ENCODE peak calls at places on chromosome 7, in seven cellular contexts. Y is stomach, K is breast epithelium, N is SK-N-SH, X is upper lobe of left lung, Q is spleen, O is HCT116. I is an unnamed sample.

GRCh38 chr7:134447383-134447782 is 11.5 kb downstream of the AKR1B1 start:
- DNase-seq in Y (no peak), K (no peak), N (no peak), X (no peak), Q (no peak), O (no peak), I (no peak)

GRCh38 chr7:95596183-95597135 is at the start of gene PDK4:
- DNase-seq in Y (peak), K (peak), N (peak), X (peak), Q (peak), O (peak), I (peak)

GRCh38 chr7:47536705-47537611 is 45.0 kb downstream of the TNS3 start:
- DNase-seq in Y (peak), K (peak), N (peak), X (peak), Q (peak), O (no peak), I (peak)

GRCh38 chr7:93249749-93250148 is 17.6 kb downstream of the VPS50 start:
- DNase-seq in Y (no peak), K (no peak), N (no peak), X (no peak), Q (no peak), O (no peak), I (no peak)

GRCh38 chr7:48643420-48644013 is 280.8 kb upstream of the CDC14C start:
- DNase-seq in Y (no peak), K (no peak), N (no peak), X (no peak), Q (no peak), O (no peak), I (no peak)

GRCh38 chr7:13416071-13416470 is 573.4 kb downstream of the ETV1 start:
- DNase-seq in Y (no peak), K (no peak), N (no peak), X (no peak), Q (no peak), O (no peak), I (no peak)

GRCh38 chr7:17545348-17545747 is 246.9 kb downstream of the AHR start:
- DNase-seq in Y (no peak), K (no peak), N (no peak), X (no peak), Q (no peak), O (no peak), I (no peak)

GRCh38 chr7:96786998-96787395 is 77.4 kb upstream of the SEM1 start:
- DNase-seq in Y (no peak), K (no peak), N (no peak), X (no peak), Q (no peak), O (no peak), I (no peak)

GRCh38 chr7:2517004-2517403 is 2.6 kb upstream of the LFNG start:
- DNase-seq in Y (no peak), K (peak), N (no peak), X (no peak), Q (no peak), O (no peak), I (no peak)

GRCh38 chr7:112031689-112032088 is 174.5 kb downstream of the DOCK4 start:
- DNase-seq in Y (no peak), K (no peak), N (no peak), X (no peak), Q (no peak), O (no peak), I (no peak)

GRCh38 chr7:37289347-37289746 is 159.3 kb downstream of the ELMO1 start:
- DNase-seq in Y (no peak), K (no peak), N (peak), X (no peak), Q (no peak), O (no peak), I (no peak)

GRCh38 chr7:94245500-94245899 is 149.2 kb upstream of the COL1A2 start:
- DNase-seq in Y (no peak), K (no peak), N (no peak), X (no peak), Q (no peak), O (no peak), I (no peak)

GRCh38 chr7:36015733-36016132 is 137.3 kb upstream of the EEPD1 start:
- DNase-seq in Y (no peak), K (no peak), N (no peak), X (no peak), Q (no peak), O (no peak), I (no peak)

GRCh38 chr7:76047305-76047810 is 442 bp downstream of the STYXL1 start:
- DNase-seq in Y (no peak), K (no peak), N (no peak), X (no peak), Q (no peak), O (no peak), I (no peak)

GRCh38 chr7:70582921-70583895 is 548.7 kb upstream of the GALNT17 start:
- DNase-seq in Y (no peak), K (no peak), N (peak), X (peak), Q (no peak), O (no peak), I (no peak)

GRCh38 chr7:157615101-157615817 is 278.5 kb downstream of the DNAJB6 start:
- DNase-seq in Y (no peak), K (peak), N (no peak), X (no peak), Q (no peak), O (no peak), I (no peak)

GRCh38 chr7:4235596-4235995 is 446.5 kb upstream of the FOXK1 start:
- DNase-seq in Y (no peak), K (no peak), N (no peak), X (no peak), Q (no peak), O (no peak), I (no peak)

GRCh38 chr7:73723813-73724212 is 4.3 kb upstream of the STX1A start:
- DNase-seq in Y (no peak), K (no peak), N (no peak), X (no peak), Q (no peak), O (no peak), I (no peak)

GRCh38 chr7:16811555-16811954 is 6.8 kb upstream of the AGR2 start:
- DNase-seq in Y (no peak), K (no peak), N (no peak), X (no peak), Q (no peak), O (no peak), I (no peak)

GRCh38 chr7:101681170-101682007 is 52.3 kb upstream of the MYL10 start:
- DNase-seq in Y (peak), K (peak), N (peak), X (no peak), Q (no peak), O (peak), I (no peak)

GRCh38 chr7:100801833-100802568 is 25.3 kb downstream of the EPHB4 start:
- DNase-seq in Y (peak), K (peak), N (peak), X (no peak), Q (no peak), O (no peak), I (peak)

DNA sequence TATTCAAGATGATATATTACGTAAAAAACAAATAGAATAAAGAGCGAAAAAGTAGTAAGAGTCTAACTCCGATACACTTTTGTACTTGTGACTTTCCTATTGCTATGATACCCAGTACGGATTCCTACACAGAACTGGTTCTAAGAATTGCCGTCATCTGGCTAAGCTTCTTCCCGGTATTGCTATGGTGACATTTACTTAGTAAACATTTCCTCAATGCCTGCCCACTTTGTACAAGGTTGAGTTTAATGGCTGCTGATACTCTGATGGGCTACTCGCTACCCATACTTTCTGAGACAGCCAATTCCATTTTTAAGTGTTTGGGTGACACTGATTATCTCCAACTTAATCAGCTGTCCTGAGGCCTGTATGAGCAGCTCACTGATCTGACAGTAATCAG is 55.6 kb downstream of the OSBPL3 start:
- DNase-seq in Y (no peak), K (no peak), N (no peak), X (no peak), Q (no peak), O (no peak), I (no peak)
- TF ChIP-seq POLR2AphosphoS5 in Y (peak), K (no peak), N (no peak), X (no peak), Q (no peak), O (no peak), I (no peak)

GRCh38 chr7:133001727-133002126 is 80.2 kb downstream of the CHCHD3 start:
- DNase-seq in Y (no peak), K (no peak), N (no peak), X (no peak), Q (no peak), O (no peak), I (no peak)

GRCh38 chr7:132996581-132997242 is 85.2 kb downstream of the CHCHD3 start:
- DNase-seq in Y (no peak), K (no peak), N (no peak), X (no peak), Q (no peak), O (no peak), I (no peak)

GRCh38 chr7:132999845-133000244 is 82.0 kb downstream of the CHCHD3 start:
- DNase-seq in Y (no peak), K (no peak), N (no peak), X (no peak), Q (no peak), O (no peak), I (no peak)

GRCh38 chr7:132997505-132997904 is 84.4 kb downstream of the CHCHD3 start:
- DNase-seq in Y (no peak), K (no peak), N (no peak), X (no peak), Q (no peak), O (no peak), I (no peak)

DNA sequence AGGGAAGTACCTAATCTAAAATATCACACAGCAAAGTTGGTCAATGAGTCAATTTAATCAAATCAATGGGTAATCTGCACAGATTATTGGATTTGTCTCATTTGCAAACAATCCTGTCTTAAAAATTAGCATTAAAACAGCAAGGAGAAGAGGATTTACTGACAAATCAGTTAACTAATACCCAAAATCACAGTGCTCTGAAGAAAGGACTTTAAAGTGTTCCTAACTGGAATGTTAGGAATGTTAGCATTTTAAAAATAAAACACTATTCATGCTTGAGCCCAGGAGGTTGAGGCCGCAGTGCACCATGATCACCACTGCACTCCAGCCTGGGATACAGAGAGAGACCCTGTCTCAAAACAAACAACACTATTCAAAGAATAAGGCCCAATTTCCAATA is 83.1 kb downstream of the CHCHD3 start:
- DNase-seq in Y (no peak), K (no peak), N (no peak), X (no peak), Q (no peak), O (no peak), I (no peak)
- TF ChIP-seq POLR2AphosphoS5 in Y (no peak), K (no peak), N (no peak), X (no peak), Q (no peak), O (no peak), I (no peak)

GRCh38 chr7:50962962-50963374 is 180.3 kb upstream of the GRB10 start:
- DNase-seq in Y (peak), K (no peak), N (no peak), X (peak), Q (no peak), O (peak), I (peak)
- TF ChIP-seq POLR2AphosphoS5 in Y (no peak), K (no peak), N (no peak), X (peak), Q (peak), O (peak), I (no peak)

GRCh38 chr7:130948913-130949312 is 214.9 kb upstream of the KLF14 start:
- DNase-seq in Y (no peak), K (no peak), N (no peak), X (no peak), Q (no peak), O (no peak), I (no peak)
- TF ChIP-seq POLR2AphosphoS5 in Y (no peak), K (no peak), N (no peak), X (no peak), Q (no peak), O (no peak), I (no peak)

GRCh38 chr7:90597527-90597871 is 1.4 kb downstream of the CDK14 start:
- DNase-seq in Y (no peak), K (no peak), N (no peak), X (no peak), Q (no peak), O (no peak), I (no peak)
- TF ChIP-seq POLR2AphosphoS5 in Y (no peak), K (no peak), N (no peak), X (no peak), Q (no peak), O (no peak), I (no peak)

GRCh38 chr7:155214328-155214986 is 83.2 kb upstream of the INSIG1 start:
- DNase-seq in Y (no peak), K (peak), N (no peak), X (peak), Q (peak), O (no peak), I (no peak)
- TF ChIP-seq POLR2AphosphoS5 in Y (no peak), K (no peak), N (no peak), X (no peak), Q (no peak), O (no peak), I (no peak)

GRCh38 chr7:78714302-78714857 is 739.1 kb downstream of the MAGI2 start:
- DNase-seq in Y (no peak), K (no peak), N (no peak), X (no peak), Q (no peak), O (no peak), I (no peak)
- TF ChIP-seq POLR2AphosphoS5 in Y (no peak), K (no peak), N (no peak), X (no peak), Q (no peak), O (no peak), I (no peak)

GRCh38 chr7:63931057-63931600 is 67.5 kb upstream of the ZNF722 start:
- DNase-seq in Y (no peak), K (no peak), N (no peak), X (peak), Q (peak), O (no peak), I (no peak)
- TF ChIP-seq POLR2AphosphoS5 in Y (no peak), K (no peak), N (no peak), X (no peak), Q (no peak), O (no peak), I (no peak)

GRCh38 chr7:106058925-106059324 is 53.2 kb downstream of the SYPL1 start:
- DNase-seq in Y (no peak), K (no peak), N (peak), X (no peak), Q (no peak), O (no peak), I (no peak)

GRCh38 chr7:106057204-106057961 is 54.7 kb downstream of the SYPL1 start:
- DNase-seq in Y (no peak), K (no peak), N (no peak), X (no peak), Q (peak), O (no peak), I (no peak)

GRCh38 chr7:106059556-106059955 is 52.6 kb downstream of the SYPL1 start:
- DNase-seq in Y (peak), K (no peak), N (no peak), X (no peak), Q (no peak), O (no peak), I (no peak)

GRCh38 chr7:106056513-106057203 is 55.5 kb downstream of the SYPL1 start:
- DNase-seq in Y (peak), K (peak), N (peak), X (no peak), Q (peak), O (peak), I (peak)

DNA sequence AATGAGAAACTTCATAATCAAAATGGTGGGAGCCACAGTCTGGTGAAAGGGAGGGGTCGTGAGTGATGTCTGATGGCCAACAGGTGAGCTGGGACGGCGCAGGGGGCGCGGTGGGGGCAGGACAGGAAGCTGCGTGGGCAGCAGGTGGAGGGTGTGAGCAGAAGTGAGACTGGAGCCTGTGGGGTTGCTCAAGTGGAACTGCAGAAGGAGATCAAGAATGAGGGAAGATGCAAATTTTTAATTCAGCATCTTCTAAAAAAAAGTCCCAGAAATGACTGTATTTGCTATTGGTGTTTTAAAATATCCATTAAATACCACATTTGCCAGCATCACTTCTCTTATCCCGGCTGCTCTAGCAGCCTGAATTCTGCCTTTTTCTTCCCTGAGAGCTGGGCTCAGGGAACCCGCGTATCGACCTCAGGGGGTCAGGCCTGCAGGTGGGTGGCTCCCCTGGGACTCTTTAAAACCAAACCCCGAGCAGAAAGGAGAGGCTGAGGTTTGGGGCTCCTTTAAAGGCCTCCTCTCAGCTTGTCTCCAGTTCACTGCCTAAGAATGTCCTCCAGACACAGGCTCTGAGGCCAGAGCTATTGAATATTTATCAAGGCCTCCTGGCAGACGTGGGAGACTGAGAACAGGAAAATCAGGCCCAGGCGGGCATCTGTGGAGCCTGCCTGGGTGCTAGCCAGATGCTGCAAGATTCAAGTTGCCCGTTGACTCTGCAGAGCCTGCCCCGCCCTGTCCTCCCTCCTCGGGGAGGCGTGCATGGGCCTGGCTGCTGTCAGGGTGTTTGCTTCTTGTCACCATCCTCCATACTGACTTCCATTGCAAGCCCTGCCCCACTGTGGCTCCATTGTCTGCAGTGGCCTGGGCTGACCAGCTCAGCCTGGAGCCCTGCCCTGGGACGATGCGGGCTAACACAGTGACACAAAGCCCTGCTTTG is 53.9 kb downstream of the SYPL1 start:
- DNase-seq in Y (peak), K (peak), N (no peak), X (peak), Q (peak), O (no peak), I (peak)
- TF ChIP-seq POLR2AphosphoS5 in Y (peak), K (peak), N (no peak), X (peak), Q (peak), O (no peak), I (peak)

GRCh38 chr7:309586-310228 is 19.7 kb downstream of the FOXL3 start:
- DNase-seq in Y (no peak), K (no peak), N (no peak), X (no peak), Q (peak), O (no peak), I (no peak)

GRCh38 chr7:304574-305409 is 14.8 kb downstream of the FOXL3 start:
- DNase-seq in Y (no peak), K (no peak), N (peak), X (no peak), Q (peak), O (no peak), I (no peak)

GRCh38 chr7:305410-306151 is 15.6 kb downstream of the FOXL3 start:
- DNase-seq in Y (no peak), K (no peak), N (peak), X (peak), Q (peak), O (no peak), I (no peak)

GRCh38 chr7:311131-311680 is 21.2 kb downstream of the FOXL3 start:
- DNase-seq in Y (no peak), K (no peak), N (peak), X (no peak), Q (peak), O (no peak), I (no peak)

GRCh38 chr7:307970-308369 is 18.0 kb downstream of the FOXL3 start:
- DNase-seq in Y (no peak), K (no peak), N (no peak), X (no peak), Q (no peak), O (no peak), I (no peak)
- TF ChIP-seq POLR2AphosphoS5 in Y (no peak), K (no peak), N (no peak), X (no peak), Q (no peak), O (no peak), I (no peak)